ENCODE peak calls at places on chromosomes 5 and 9, in four cellular contexts. A, I, S and M are unnamed samples.

GRCh38 chr5:116401546-116401945 is 173.1 kb downstream of the SEMA6A start:
- DNase-seq in A (no peak), I (no peak), S (no peak), M (no peak)

GRCh38 chr9:133930046-133931015 is 61.8 kb downstream of the VAV2 start:
- DNase-seq in A (no peak), I (no peak), S (no peak), M (no peak)

GRCh38 chr9:114825126-114825525 is 19.3 kb upstream of the TNFSF15 start:
- DNase-seq in A (no peak), S (no peak), I (no peak), M (no peak)

GRCh38 chr5:98341038-98341710 is 432.3 kb upstream of the RGMB start:
- DNase-seq in I (no peak), S (peak), A (peak), M (peak)

GRCh38 chr9:15160673-15161072 is 146.3 kb downstream of the TTC39B start:
- DNase-seq in I (no peak), A (no peak), S (no peak), M (peak)

GRCh38 chr5:98157368-98157767 is 616.1 kb upstream of the RGMB start:
- DNase-seq in I (no peak), S (no peak), A (no peak), M (no peak)

GRCh38 chr5:9173281-9174048 is 372.4 kb downstream of the SEMA5A start:
- DNase-seq in S (no peak), I (no peak), A (peak), M (peak)

GRCh38 chr9:138111607-138112006 is 234.0 kb downstream of the CACNA1B start:
- DNase-seq in A (no peak), S (no peak), I (no peak), M (no peak)

GRCh38 chr5:139392324-139392677 is 2.6 kb upstream of the MZB1 start:
- DNase-seq in S (no peak), I (no peak), A (no peak), M (no peak)

GRCh38 chr5:37841223-37841622 is 1.4 kb upstream of the GDNF start:
- DNase-seq in I (no peak), S (no peak), A (no peak), M (no peak)

GRCh38 chr9:115649991-115650472 is 503.6 kb upstream of the PAPPA start:
- DNase-seq in S (peak), A (peak), I (peak), M (peak)

GRCh38 chr5:132327278-132327959 is 33.2 kb downstream of the SLC22A4 start:
- DNase-seq in S (no peak), A (peak), I (no peak), M (no peak)

GRCh38 chr5:40813698-40814281 is 15.6 kb upstream of the PRKAA1 start:
- DNase-seq in A (no peak), S (no peak), I (no peak), M (no peak)

GRCh38 chr5:132971483-132972435 is 8.3 kb upstream of the AFF4 start:
- DNase-seq in I (no peak), S (no peak), A (peak), M (no peak)

GRCh38 chr9:71929223-71929622 is 17.8 kb downstream of the C9orf85 start:
- DNase-seq in I (no peak), A (peak), S (no peak), M (no peak)

GRCh38 chr9:132383462-132383883 is 23.2 kb downstream of the TTF1 start:
- DNase-seq in I (peak), A (no peak), S (no peak), M (no peak)

GRCh38 chr5:173668910-173669309 is 52.5 kb upstream of the BOD1 start:
- DNase-seq in S (no peak), A (no peak), I (no peak), M (no peak)

GRCh38 chr5:172872997-172873491 is 39.0 kb downstream of the ERGIC1 start:
- DNase-seq in S (peak), A (peak), I (peak), M (peak)

GRCh38 chr9:73116030-73116429 is 35.6 kb upstream of the ANXA1 start:
- DNase-seq in S (no peak), A (peak), I (no peak), M (peak)

GRCh38 chr9:35998333-35998732 is 38.4 kb upstream of the RECK start:
- DNase-seq in A (no peak), I (no peak), S (no peak), M (no peak)

DNA sequence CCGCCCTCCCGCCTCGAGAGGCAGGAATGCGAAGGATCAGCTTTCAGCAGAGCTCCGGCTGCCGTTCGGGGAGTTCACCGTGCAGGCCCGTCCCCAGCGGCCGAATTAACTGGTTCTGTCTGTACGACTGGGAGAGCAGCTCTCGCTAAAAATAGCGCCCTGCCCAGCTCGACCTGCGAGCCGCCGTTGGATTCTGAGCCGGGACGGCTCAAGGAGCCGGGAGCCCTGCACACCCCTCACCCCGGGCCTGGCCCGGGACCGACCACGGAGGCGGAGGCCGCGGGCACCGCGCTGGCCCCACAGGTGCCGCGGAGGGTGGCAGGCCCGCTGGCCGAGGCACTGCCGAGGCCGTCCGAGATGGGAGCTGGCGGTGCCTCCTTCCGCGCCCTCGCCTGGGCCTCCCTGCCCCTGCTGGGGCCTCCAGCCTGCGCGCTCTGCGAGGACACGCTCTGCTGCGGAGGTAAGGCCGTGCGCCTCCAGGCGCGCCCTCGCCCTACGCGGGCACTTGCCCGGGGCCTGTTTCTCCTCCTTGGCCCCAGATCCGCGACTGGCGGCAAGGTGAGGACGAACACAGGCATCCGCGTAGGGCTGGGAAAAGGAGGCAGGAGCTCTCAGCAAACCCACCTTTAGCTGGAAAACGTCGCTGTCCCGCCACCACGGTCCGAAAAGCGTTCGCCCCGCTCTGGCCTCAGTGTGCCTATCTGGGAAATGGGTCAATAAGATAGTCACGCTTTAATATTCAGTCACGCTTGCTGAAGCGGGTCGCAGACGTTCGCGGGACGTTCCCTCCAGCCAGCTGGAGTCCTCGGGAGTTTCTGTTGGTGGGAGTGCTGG is 53.0 kb upstream of the DAB2IP start:
- DNase-seq in A (peak), S (peak), I (peak), M (peak)
- TF ChIP-seq CTCF in A (peak), S (peak), I (peak), M (peak)

GRCh38 chr5:144202725-144203124 is 32.1 kb downstream of the KCTD16 start:
- DNase-seq in A (no peak), I (no peak), S (no peak), M (no peak)

GRCh38 chr5:144203750-144204596 is 33.3 kb downstream of the KCTD16 start:
- DNase-seq in I (peak), S (no peak), A (peak), M (peak)

GRCh38 chr5:144206136-144206535 is 35.5 kb downstream of the KCTD16 start:
- DNase-seq in I (no peak), A (peak), S (no peak), M (no peak)

GRCh38 chr5:144207875-144208444 is 37.3 kb downstream of the KCTD16 start:
- DNase-seq in I (no peak), S (no peak), A (peak), M (no peak)

DNA sequence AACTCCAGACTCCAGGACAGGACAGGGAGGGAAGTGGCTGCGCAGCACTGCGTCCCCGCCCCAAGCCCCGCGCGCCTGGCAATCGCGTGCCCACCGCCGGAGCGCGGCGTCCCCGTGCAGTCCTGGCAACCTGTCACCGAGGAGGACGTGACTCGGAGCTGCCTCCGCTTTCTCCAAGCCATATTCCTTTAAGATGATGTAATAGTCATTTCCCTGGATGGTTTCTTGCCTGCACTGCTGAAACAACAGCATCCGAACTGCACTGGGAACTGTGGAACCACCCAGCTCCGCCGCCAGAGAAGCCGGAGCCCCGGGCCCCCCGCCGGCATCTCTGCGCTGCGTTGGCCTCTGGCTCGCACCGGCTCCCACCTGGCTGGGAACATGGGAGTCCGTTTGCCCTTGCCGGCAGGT is 34.5 kb downstream of the KCTD16 start:
- DNase-seq in A (peak), S (no peak), I (no peak), M (peak)
- H3K4me3 ChIP-seq in A (peak), S (no peak), I (no peak), M (peak)

GRCh38 chr5:130874861-130875419 is 290.1 kb downstream of the HINT1 start:
- DNase-seq in I (no peak), A (no peak), S (no peak), M (no peak)
- TF ChIP-seq CTCF in I (no peak), A (no peak), S (no peak), M (no peak)

DNA sequence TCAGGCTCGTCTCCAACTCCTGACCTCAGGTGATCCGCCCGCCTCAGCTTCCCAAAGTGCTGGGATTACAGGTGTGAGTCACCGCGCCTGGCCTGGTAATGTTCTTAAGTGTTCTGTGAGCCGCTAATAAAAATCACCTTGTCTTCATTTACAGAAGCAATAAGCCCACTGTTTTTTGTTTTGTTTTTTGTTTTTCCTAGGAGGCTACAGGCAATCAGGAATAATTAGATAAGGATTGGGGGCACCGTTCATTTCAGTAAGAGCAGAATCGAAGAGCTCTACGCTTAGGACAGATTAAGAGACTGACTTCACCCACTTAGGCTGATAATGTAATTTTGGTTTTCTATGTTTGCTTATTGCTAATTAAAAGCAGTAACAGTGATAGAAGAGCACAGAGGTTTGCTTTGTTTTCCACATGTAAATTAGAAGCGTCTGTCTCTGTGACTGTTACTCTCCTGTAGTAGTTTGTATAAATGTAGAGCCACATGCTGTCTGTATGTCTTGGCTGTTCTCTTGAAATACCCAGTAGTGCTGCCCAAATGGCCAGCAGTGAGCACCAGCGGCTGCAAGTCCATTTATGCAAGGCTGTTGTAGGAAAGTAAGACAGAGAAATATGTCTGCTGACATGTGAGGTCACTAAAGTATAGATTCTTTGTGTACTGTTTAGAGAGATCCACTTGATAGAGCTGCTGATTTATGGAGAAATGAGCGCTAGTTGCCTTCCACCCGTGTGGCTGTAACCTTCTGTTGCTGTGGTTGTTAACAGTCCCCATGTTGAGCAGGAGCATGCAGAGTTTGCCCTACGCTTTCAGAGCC is 30.5 kb downstream of the TRIO start:
- DNase-seq in I (no peak), S (no peak), A (no peak), M (peak)
- H3K4me3 ChIP-seq in I (no peak), S (no peak), A (no peak), M (no peak)

GRCh38 chr5:96297867-96298266 is 135.2 kb downstream of the PCSK1 start:
- DNase-seq in S (no peak), I (no peak), A (peak), M (peak)
- TF ChIP-seq CTCF in S (no peak), I (no peak), A (no peak), M (no peak)

DNA sequence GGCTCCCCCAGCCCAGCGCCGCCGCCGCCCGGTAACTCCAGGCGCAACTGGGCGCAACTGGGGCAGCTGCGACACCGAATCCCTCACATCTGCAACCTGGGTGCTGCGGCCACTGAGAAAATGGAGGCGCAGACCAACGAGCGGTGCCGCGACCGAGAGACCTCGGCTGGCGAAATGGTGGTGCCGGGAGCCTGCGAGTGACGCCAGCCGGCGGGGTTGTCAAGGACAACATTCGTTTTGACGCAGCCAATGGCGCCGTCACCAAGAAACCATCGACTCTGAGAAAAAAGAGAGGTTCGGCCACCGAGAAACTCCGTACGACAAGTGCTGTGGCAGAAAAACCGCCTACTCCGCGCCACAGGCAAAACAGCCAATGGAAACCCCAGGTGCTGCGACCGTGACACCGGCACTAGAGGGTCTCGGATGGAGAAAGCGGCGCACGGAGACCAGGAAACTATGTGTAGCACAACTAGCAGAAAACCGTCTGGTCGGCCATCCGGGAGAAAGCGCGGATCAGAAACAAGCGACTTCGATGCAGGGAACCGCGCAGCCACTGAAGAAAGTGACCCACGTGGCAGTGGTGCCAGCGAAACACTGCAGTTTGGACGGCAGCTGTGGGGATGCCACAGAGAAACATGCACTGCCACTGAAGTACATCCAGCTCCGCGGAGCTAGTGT is 88.8 kb downstream of the ANXA2R start:
- DNase-seq in I (peak), S (peak), A (peak), M (peak)
- H3K4me3 ChIP-seq in I (peak), S (peak), A (peak), M (peak)

DNA sequence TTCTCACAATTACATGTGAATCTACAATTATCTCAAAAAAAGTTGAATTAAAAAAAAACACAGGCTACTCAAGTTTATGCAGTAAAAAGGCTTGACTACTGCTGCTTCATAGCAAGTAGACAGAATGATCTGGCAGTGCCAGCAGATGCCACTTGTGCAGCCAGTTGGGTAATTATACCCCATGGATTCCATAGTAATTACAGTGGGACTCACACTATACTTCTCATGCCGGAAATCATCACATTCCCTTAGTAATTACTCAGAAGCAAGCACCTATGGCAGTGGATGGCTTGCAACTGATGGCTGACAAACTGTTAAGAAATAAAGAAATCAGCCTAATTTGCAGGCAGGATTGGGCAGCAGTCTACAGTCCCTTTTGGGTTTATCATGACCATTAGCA is 463.2 kb upstream of the KLF4 start:
- DNase-seq in S (no peak), I (no peak), A (no peak), M (no peak)
- TF ChIP-seq CTCF in S (no peak), I (no peak), A (no peak), M (no peak)

GRCh38 chr5:149417714-149418368 is 38.7 kb upstream of the IL17B start:
- DNase-seq in A (no peak), I (no peak), S (no peak), M (no peak)
- H3K4me3 ChIP-seq in A (no peak), I (no peak), S (no peak), M (no peak)

DNA sequence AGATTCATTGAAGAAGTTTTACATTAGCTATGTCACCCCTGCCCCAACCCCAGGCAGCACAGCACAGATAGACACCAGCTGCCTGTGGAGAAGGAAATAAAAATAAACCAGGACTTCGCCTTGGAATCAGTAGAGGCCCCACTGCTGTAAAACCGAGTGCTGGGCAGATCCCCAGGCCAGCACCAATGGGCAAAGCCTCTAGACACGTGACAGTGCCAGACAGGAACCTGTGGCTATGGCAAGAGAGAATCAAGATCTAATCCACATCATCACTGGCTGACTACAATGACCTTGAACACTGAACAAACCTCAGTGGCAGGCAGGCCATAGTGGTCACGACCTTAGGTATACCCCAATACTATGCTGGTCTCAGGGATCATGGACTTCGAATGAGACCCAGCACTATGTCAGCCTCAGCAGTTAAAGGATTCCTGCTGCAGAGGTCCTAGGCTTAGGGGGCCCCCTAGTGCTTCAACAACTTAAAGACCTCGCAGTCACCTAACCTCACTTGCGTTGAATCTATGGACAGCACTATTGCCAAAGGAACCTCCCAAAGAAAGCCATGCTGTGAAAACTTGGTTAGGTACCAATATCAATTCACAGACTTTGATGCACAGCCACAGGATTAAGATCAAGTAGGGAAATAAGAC is 2118.6 kb upstream of the C9orf72 start:
- DNase-seq in A (peak), S (no peak), I (no peak), M (peak)
- TF ChIP-seq CTCF in A (peak), S (no peak), I (no peak), M (peak)